ENCODE peak calls at places on chromosomes 5 and 9, in four cellular contexts. O is SK-N-SH, A is WERI-Rb-1, N is psoas muscle. C is an unnamed sample.

GRCh38 chr5:171549259-171549658 is 129.8 kb downstream of the FGF18 start:
- DNase-seq in N (peak; percentile 68), A (no peak), O (no peak), C (no peak)

GRCh38 chr9:14418262-14419200 is 104.6 kb upstream of the NFIB start:
- DNase-seq in O (no peak), N (no peak), A (no peak), C (no peak)

GRCh38 chr9:37997636-37998374 is 71.2 kb downstream of the SHB start:
- DNase-seq in A (peak; percentile 56), N (no peak), O (peak; percentile 67), C (no peak)

GRCh38 chr5:119470851-119471451 is 18.7 kb downstream of the HSD17B4 start:
- DNase-seq in A (peak; percentile 20), O (no peak), N (no peak), C (peak; percentile 39)

GRCh38 chr9:27861887-27862286 is 288.6 kb upstream of the C9orf72 start:
- DNase-seq in A (no peak), N (no peak), O (no peak), C (peak; percentile 54)

GRCh38 chr9:12933957-12934356 is 159.1 kb downstream of the LURAP1L start:
- DNase-seq in O (no peak), N (no peak), A (no peak), C (peak; percentile 71)

GRCh38 chr9:112541690-112542089 is 55.1 kb downstream of the KIAA1958 start:
- DNase-seq in O (no peak), A (no peak), N (no peak), C (no peak)

GRCh38 chr5:88203977-88204735 is 64.5 kb downstream of the TMEM161B start:
- DNase-seq in N (no peak), A (no peak), O (no peak), C (no peak)

GRCh38 chr9:100049551-100049950 is 49.2 kb downstream of the ERP44 start:
- DNase-seq in N (no peak), A (no peak), O (no peak), C (no peak)

GRCh38 chr9:90914196-90914595 is 112.6 kb downstream of the SYK start:
- DNase-seq in A (no peak), O (no peak), N (no peak), C (no peak)
- H3K4me3 ChIP-seq in A (no peak overlapping the region), O (no peak overlapping the region), N (no peak overlapping the region), C (no peak overlapping the region)

GRCh38 chr5:122775713-122776084 is 819 bp downstream of the SNX2 start:
- DNase-seq in A (no peak), N (no peak), O (peak; percentile 12), C (peak; percentile 18)

GRCh38 chr5:122776143-122776542 is 1.3 kb downstream of the SNX2 start:
- DNase-seq in N (no peak), O (no peak), A (no peak), C (no peak)

GRCh38 chr5:122780296-122780695 is 5.4 kb downstream of the SNX2 start:
- DNase-seq in A (no peak), O (no peak), N (no peak), C (no peak)

GRCh38 chr5:122779451-122779850 is 4.6 kb downstream of the SNX2 start:
- DNase-seq in N (no peak), O (no peak), A (no peak), C (peak; percentile 60)

DNA sequence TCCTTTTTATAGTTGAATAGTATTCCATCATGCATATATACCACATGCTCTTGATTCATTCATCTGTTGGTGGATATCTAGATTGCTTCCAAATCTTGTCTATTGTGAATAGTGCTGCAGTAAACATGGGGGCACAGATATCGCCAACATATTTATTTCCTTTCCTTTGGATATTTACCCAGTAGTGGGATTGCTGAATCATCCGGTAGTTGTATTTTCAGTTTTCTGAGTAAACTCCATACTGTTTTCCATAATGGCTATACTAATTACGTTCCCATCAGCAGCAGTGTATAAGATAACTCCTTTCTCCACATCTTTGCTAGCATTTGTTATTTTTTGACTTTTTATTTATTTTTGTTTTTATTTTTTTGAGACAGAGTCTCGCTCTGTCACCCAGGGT is 3.3 kb downstream of the SNX2 start:
- DNase-seq in N (no peak), O (no peak), A (no peak), C (no peak)
- H3K36me3 ChIP-seq in N (no peaks in the 10 kb centered on the region), O (no peaks in the 10 kb centered on the region), A (peaks cover 5% of the 10 kb centered on the region), C (no peaks in the 10 kb centered on the region)

GRCh38 chr9:134364391-134365114 is 38.3 kb downstream of the RXRA start:
- DNase-seq in A (no peak), O (no peak), N (no peak), C (no peak)
- TF ChIP-seq CTCF in A (peak; percentile 31), O (peak; percentile 25), N (peak; percentile 12), C (peak; percentile 3)

DNA sequence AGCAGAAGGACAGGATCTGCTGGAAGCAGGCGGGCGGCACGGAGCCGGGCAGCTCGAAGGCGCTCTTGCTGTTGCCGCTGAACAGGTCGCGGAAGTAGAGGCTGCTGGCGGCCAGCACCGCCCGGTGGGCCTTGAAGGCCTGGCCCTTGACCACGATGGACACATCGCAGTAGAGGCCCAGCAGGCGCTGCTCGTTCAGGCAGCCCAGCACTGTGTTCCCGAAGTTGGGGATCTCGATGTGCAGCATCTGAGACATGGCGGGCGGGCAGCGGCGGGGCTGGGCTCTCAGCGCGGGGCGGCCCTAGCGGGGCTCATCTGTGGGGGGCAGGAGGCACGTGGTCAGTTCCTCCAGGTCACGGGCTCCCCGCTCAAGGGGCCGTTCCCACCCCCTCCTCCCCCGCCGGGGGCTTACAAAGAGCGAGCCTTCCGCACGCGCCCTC is 44.8 kb downstream of the NACC2 start:
- DNase-seq in O (no peak), A (no peak), N (no peak), C (no peak)
- H3K4me3 ChIP-seq in O (peak overlapping the region; percentile 75), A (no peak overlapping the region), N (no peak overlapping the region), C (peak overlapping the region; percentile 38)

GRCh38 chr9:93659837-93660177 is 83.4 kb downstream of the PHF2 start:
- DNase-seq in A (peak; percentile 4), O (no peak), N (no peak), C (peak; percentile 25)
- H3K36me3 ChIP-seq in A (peaks cover 18% of the 10 kb centered on the region), O (peaks cover 3% of the 10 kb centered on the region), N (no peaks in the 10 kb centered on the region), C (peaks cover 8% of the 10 kb centered on the region)

GRCh38 chr5:53126514-53126913 is 17.0 kb upstream of the MOCS2 start:
- DNase-seq in N (no peak), O (no peak), A (no peak), C (peak; percentile 72)

GRCh38 chr5:53128481-53128880 is 18.9 kb upstream of the MOCS2 start:
- DNase-seq in N (no peak), A (no peak), O (no peak), C (no peak)

GRCh38 chr5:53127107-53127506 is 17.6 kb upstream of the MOCS2 start:
- DNase-seq in O (no peak), N (no peak), A (no peak), C (no peak)

GRCh38 chr5:53120165-53120564 is 10.6 kb upstream of the MOCS2 start:
- DNase-seq in O (no peak), A (no peak), N (no peak), C (no peak)

DNA sequence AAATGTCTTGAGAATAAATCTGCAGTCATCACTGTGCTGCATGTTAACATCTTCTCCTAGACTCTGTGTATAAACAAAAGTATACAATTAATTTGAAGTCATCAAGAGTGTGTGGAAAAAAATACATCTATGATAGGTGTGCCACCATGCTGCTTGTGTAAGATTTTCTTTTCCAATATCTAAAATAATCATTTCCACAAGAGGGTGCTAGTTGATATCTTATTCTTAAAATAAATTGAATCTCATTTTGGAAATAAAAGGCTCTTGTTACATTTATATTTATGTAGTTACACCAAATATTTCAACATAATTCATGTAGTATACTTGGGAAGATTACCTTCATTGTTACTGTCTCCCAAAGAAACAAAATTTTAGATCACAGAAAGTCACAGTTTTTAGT is 14.1 kb upstream of the MOCS2 start:
- DNase-seq in N (no peak), A (no peak), O (no peak), C (peak; percentile 38)
- TF ChIP-seq CTCF in N (no peak), A (no peak), O (peak; percentile 63), C (no peak)

DNA sequence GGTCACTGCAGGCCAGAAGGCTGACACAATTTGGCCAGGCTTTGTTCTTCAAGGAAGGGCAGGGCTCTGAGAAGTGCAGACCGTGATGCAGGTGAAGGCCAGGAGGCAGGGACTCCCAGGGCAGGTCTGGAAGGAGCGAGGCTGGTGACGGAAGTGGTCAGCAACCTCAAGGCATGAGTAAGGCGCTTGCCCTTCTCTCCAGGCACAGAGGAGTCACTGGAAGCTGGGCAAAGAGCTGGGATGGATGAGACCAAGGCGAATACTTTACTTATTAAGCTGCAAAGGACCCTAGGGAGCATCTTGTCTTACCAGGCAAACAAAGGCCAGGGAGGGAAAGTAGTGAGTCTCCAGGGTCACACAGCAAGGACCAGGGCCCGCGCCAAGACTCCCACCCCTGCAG is 18.6 kb downstream of the IRF1 start:
- DNase-seq in O (no peak), A (no peak), N (no peak), C (no peak)
- H3K4me3 ChIP-seq in O (no peak overlapping the region), A (no peak overlapping the region), N (no peak overlapping the region), C (no peak overlapping the region)

C was measured in bronchial epithelial cell.